ENCODE peak calls at places on chromosomes 16 and 17, in five cellular contexts. Y is HCT116; H is CD8-positive, alpha-beta memory T cell; B is GM23338; U is heart right ventricle. M is an unnamed sample. For H3K4me1, the result is how much of the 10 kb centered on the place peaks cover.

GRCh38 chr17:72008236-72008874 is 112.5 kb upstream of the SOX9 start:
- DNase-seq in Y (no peak), H (no peak), B (no peak), U (no peak), M (no peak)

GRCh38 chr17:55341432-55341831 is 76.7 kb downstream of the HLF start:
- DNase-seq in Y (no peak), H (no peak), B (no peak), U (no peak), M (no peak)

GRCh38 chr17:8503368-8503767 is 67.7 kb downstream of the NDEL1 start:
- DNase-seq in Y (no peak), H (no peak), B (no peak), U (no peak), M (no peak)

GRCh38 chr16:25690563-25691143 is 1.1 kb upstream of the HS3ST4 start:
- DNase-seq in Y (no peak), H (no peak), B (peak), U (no peak), M (no peak)

GRCh38 chr17:17181666-17182600 is 24.2 kb downstream of the PLD6 start:
- DNase-seq in Y (no peak), H (no peak), B (no peak), U (no peak), M (no peak)

GRCh38 chr17:60720763-60721531 is 43.3 kb downstream of the BCAS3 start:
- DNase-seq in Y (peak), H (no peak), B (peak), U (no peak), M (no peak)

GRCh38 chr17:54900457-54901229 is at the start of gene TOM1L1:
- DNase-seq in Y (peak), H (no peak), B (peak), U (peak), M (peak)

GRCh38 chr16:80056334-80056733 is 455.8 kb upstream of the MAF start:
- DNase-seq in Y (no peak), H (no peak), B (no peak), U (no peak), M (no peak)

GRCh38 chr17:11880714-11881113 is 116.6 kb downstream of the ZNF18 start:
- DNase-seq in Y (peak), H (no peak), B (no peak), U (no peak), M (no peak)

GRCh38 chr17:45228985-45229517 is 7.4 kb downstream of the FMNL1 start:
- DNase-seq in Y (no peak), H (peak), B (peak), U (peak), M (peak)

GRCh38 chr17:10117085-10117484 is 81.3 kb downstream of the GAS7 start:
- DNase-seq in Y (no peak), H (no peak), B (no peak), U (no peak), M (no peak)

GRCh38 chr16:80693553-80693952 is 110.8 kb downstream of the CDYL2 start:
- DNase-seq in Y (no peak), H (no peak), B (no peak), U (no peak), M (no peak)

GRCh38 chr16:70687671-70688265 is 1.9 kb upstream of the MTSS2 start:
- DNase-seq in Y (no peak), H (no peak), B (no peak), U (peak), M (no peak)

GRCh38 chr17:82198092-82198491 is 14.6 kb downstream of the CCDC57 start:
- DNase-seq in Y (no peak), H (no peak), B (no peak), U (no peak), M (no peak)

GRCh38 chr17:42453544-42453943 is 5.1 kb upstream of the ATP6V0A1 start:
- DNase-seq in Y (no peak), H (no peak), B (no peak), U (no peak), M (no peak)

GRCh38 chr16:20897253-20897896 is 2.8 kb downstream of the DCUN1D3 start:
- DNase-seq in Y (no peak), H (no peak), B (no peak), U (no peak), M (no peak)

GRCh38 chr16:14172200-14172805 is 101.2 kb downstream of the MRTFB start:
- DNase-seq in Y (no peak), H (no peak), B (no peak), U (no peak), M (no peak)

GRCh38 chr17:32881054-32881453 is 4.1 kb upstream of the MYO1D start:
- DNase-seq in Y (no peak), H (no peak), B (no peak), U (no peak), M (no peak)

GRCh38 chr17:28395968-28396367 is 10.0 kb downstream of the SLC46A1 start:
- DNase-seq in Y (no peak), H (no peak), B (no peak), U (no peak), M (no peak)

GRCh38 chr17:55609737-55610201 is 98.5 kb upstream of the SMIM36 start:
- DNase-seq in Y (no peak), H (no peak), B (no peak), U (peak), M (no peak)

GRCh38 chr16:19396555-19397011 is 21.1 kb upstream of the TMC5 start:
- DNase-seq in Y (no peak), H (no peak), B (no peak), U (no peak), M (peak)

GRCh38 chr16:49021136-49021535 is 260.5 kb downstream of the CBLN1 start:
- DNase-seq in Y (no peak), H (no peak), B (peak), U (no peak), M (no peak)

GRCh38 chr17:37849617-37849972 is 74.6 kb upstream of the TBC1D3K start:
- DNase-seq in Y (no peak), H (no peak), B (no peak), U (no peak), M (no peak)
- H3K27ac ChIP-seq in Y (no peak), H (no peak), B (no peak), U (no peak), M (no peak)

GRCh38 chr16:29805232-29806095 is 865 bp upstream of the MAZ start:
- DNase-seq in Y (peak), H (peak), B (peak), U (peak), M (peak)
- H3K4me1 ChIP-seq in Y (under half), H (under half), B (under half), U (under half), M (under half)

GRCh38 chr17:39688945-39689344 is 1.1 kb upstream of the PGAP3 start:
- DNase-seq in Y (no peak), H (no peak), B (peak), U (no peak), M (no peak)
- H3K4me3 ChIP-seq in Y (peak), H (peak), B (peak), U (no peak), M (peak)

GRCh38 chr16:87878704-87879103 is 9.4 kb upstream of the SLC7A5 start:
- DNase-seq in Y (no peak), H (no peak), B (no peak), U (no peak), M (no peak)
- H3K27ac ChIP-seq in Y (no peak), H (no peak), B (no peak), U (no peak), M (no peak)

GRCh38 chr16:55660026-55660425 is 4.2 kb downstream of the SLC6A2 start:
- DNase-seq in Y (no peak), H (no peak), B (no peak), U (no peak), M (no peak)

GRCh38 chr16:55663225-55663624 is 7.4 kb downstream of the SLC6A2 start:
- DNase-seq in Y (no peak), H (no peak), B (no peak), U (no peak), M (no peak)

GRCh38 chr16:55660776-55661175 is 5.0 kb downstream of the SLC6A2 start:
- DNase-seq in Y (no peak), H (no peak), B (peak), U (no peak), M (no peak)

GRCh38 chr16:55662641-55663040 is 6.9 kb downstream of the SLC6A2 start:
- DNase-seq in Y (no peak), H (no peak), B (no peak), U (no peak), M (no peak)

GRCh38 chr16:55661842-55662479 is 6.2 kb downstream of the SLC6A2 start:
- DNase-seq in Y (no peak), H (no peak), B (no peak), U (no peak), M (no peak)
- H3K4me1 ChIP-seq in Y (under half), H (under half), B (under half), U (under half), M (under half)

GRCh38 chr16:51938861-51939260 is 608.1 kb downstream of the TOX3 start:
- DNase-seq in Y (no peak), H (no peak), B (no peak), U (no peak), M (no peak)
- H3K4me3 ChIP-seq in Y (no peak), H (no peak), B (no peak), U (no peak), M (no peak)

DNA sequence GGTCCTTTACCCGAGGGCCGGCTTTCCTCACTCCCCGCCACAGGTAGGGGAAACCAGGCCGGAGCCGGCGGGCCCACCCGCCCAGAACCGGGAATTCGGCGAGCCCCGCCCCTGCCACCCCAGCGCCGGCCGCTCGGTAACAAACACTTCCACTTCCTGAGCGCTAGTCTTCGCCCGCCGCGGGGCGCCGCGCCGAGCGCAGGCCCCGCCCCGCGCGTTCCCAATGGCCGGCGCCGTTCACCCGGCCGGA is 224 bp upstream of the NHERF1 start:
- DNase-seq in Y (no peak), H (no peak), B (no peak), U (no peak), M (no peak)
- H3K27ac ChIP-seq in Y (peak), H (peak), B (no peak), U (peak), M (peak)

DNA sequence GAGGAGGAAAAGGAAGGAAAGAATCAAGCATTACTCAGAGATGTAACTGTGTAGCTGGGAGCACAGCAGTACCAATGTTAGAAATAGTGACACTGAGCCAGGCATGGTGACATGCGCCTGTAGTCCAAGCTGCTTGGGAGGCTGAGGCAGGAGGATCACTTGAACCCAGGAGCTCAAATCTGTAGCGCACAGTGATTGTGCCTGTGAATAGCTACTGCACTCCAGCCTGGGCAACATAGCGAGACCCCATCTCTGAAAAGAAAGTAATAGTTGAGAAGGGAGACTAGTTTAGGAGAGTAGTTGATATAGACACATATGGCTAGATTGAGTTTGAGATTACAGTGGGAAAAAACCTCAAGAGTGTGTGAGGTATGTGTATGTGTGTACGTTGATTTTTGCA is 17.8 kb downstream of the MAP3K3 start:
- DNase-seq in Y (no peak), H (no peak), B (no peak), U (no peak), M (no peak)
- H3K4me1 ChIP-seq in Y (under half), H (under half), B (under half), U (under half), M (under half)

DNA sequence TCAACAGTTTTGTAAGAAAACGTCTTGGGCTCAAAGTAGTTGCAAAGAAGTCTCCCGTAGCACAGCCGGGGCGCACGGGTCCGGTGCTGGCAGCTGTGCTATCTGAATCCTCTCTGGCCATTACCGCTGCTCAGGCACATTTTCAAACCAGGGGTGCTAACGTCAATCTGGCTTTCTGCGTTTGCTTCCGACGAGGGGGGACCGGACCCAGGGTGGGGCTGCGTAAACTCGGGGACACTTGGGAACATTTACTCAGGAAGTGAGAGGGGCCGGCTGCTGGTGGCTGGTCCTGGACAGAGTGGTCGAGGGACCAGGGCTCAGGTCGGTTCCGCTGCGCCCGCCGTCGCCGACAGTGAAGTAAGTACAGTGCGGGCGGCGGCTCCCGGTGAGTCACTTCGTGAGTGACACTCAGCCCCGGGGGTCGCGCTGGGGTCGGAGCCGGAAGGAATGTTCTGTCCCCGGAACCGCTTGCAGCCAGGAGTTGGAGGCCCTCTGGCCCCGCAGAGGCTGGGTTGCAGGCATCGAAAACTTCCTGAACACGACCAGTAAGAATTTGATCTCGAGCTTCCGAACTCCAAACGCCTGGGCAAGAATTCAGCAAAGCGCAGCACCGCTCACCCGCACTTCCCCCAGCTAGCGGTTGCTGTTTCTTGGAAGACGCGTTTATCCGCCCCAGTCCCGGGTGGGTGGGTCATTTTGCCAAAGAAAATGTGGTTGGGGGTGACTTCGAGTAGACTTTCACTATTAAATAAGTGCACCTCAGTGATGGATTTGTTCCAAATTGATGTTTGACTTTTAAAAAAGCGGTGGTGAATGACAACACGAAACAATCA is 1.4 kb upstream of the HS3ST3B1 start:
- DNase-seq in Y (no peak), H (peak), B (peak), U (peak), M (no peak)
- H3K4me3 ChIP-seq in Y (no peak), H (peak), B (peak), U (peak), M (peak)